ENCODE peak calls at places on chromosome 18, in nine cellular contexts. O is small intestine, Q is GM23248, L is lower lobe of right lung, H is IMR-90, G is DND-41, R is aorta, Z is Peyer's patch, E is H1. J is an unnamed sample. For H3K4me1 and H3K36me3, the result is how much of the 10 kb centered on the place peaks cover.

GRCh38 chr18:9404565-9405060 is 70.0 kb downstream of the TWSG1 start:
- DNase-seq in O (no peak), Q (no peak), L (no peak), H (no peak), G (no peak), R (no peak), Z (no peak), E (no peak), J (peak)

GRCh38 chr18:3873698-3874495 is 423.9 kb downstream of the TGIF1 start:
- DNase-seq in O (no peak), Q (peak), L (no peak), H (no peak), G (no peak), R (no peak), Z (no peak), E (no peak), J (no peak)

GRCh38 chr18:57466745-57467144 is 31.6 kb downstream of the ONECUT2 start:
- DNase-seq in O (no peak), Q (no peak), L (no peak), H (no peak), G (no peak), R (no peak), Z (no peak), E (no peak), J (no peak)

GRCh38 chr18:35577045-35577848 is 4.3 kb upstream of the GALNT1 start:
- DNase-seq in O (no peak), Q (no peak), L (no peak), H (no peak), G (no peak), R (no peak), Z (no peak), E (no peak), J (no peak)

GRCh38 chr18:79681484-79682387 is 2.1 kb downstream of the CTDP1 start:
- DNase-seq in O (peak), Q (peak), L (no peak), H (no peak), G (peak), R (no peak), Z (peak), E (no peak), J (peak)

GRCh38 chr18:23872701-23873550 is 141.6 kb upstream of the TTC39C start:
- DNase-seq in O (peak), Q (no peak), L (no peak), H (no peak), G (no peak), R (no peak), Z (peak), E (no peak), J (peak)

GRCh38 chr18:79476031-79476917 is 80.5 kb downstream of the NFATC1 start:
- DNase-seq in O (no peak), Q (no peak), L (peak), H (no peak), G (no peak), R (peak), Z (no peak), E (no peak), J (no peak)

GRCh38 chr18:75158465-75159237 is 50.3 kb downstream of the PTGR3 start:
- DNase-seq in O (no peak), Q (no peak), L (no peak), H (no peak), G (no peak), R (no peak), Z (no peak), E (no peak), J (no peak)

GRCh38 chr18:9898792-9899549 is 13.2 kb downstream of the TXNDC2 start:
- DNase-seq in O (peak), Q (peak), L (no peak), H (peak), G (no peak), R (no peak), Z (no peak), E (no peak), J (no peak)

GRCh38 chr18:2729757-2730156 is 74.2 kb downstream of the SMCHD1 start:
- DNase-seq in O (no peak), Q (no peak), L (no peak), H (no peak), G (no peak), R (no peak), Z (no peak), E (no peak), J (no peak)

GRCh38 chr18:62450546-62451395 is 72.1 kb upstream of the ZCCHC2 start:
- DNase-seq in O (peak), Q (peak), L (peak), H (peak), G (no peak), R (peak), Z (peak), E (no peak), J (no peak)

GRCh38 chr18:1914489-1914888 is 656.8 kb downstream of the METTL4 start:
- DNase-seq in O (no peak), Q (no peak), L (no peak), H (no peak), G (no peak), R (no peak), Z (no peak), E (no peak), J (no peak)

GRCh38 chr18:29874519-29875098 is 1167.9 kb downstream of the DSC3 start:
- DNase-seq in O (peak), Q (peak), L (no peak), H (peak), G (peak), R (no peak), Z (no peak), E (no peak), J (no peak)

GRCh38 chr18:3703732-3704176 is 253.8 kb downstream of the TGIF1 start:
- DNase-seq in O (peak), Q (peak), L (peak), H (peak), G (peak), R (peak), Z (peak), E (peak), J (no peak)

DNA sequence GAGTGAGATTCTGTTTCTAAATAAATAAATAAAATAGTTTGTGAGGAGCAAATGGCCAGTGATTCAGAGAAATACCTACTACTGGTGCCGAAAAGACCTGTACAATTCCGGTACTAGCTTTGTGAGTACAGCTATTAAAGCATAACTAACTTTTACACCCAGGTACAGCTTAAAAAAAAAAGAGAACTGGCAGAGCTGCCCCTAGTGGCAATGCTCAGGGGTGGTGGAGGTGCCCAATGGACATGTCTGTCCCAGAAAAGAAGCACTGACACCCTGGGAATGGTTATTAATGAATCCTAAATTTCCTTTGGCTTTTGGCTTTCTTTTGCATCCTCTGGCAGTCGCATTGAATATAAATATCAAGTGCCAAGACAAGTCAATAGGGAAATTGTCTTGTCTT is 87.0 kb downstream of the LIPG start:
- DNase-seq in O (no peak), Q (no peak), L (no peak), H (no peak), G (no peak), R (no peak), Z (peak), E (no peak), J (no peak)
- H3K4me1 ChIP-seq in O (under half), Q (under half), L (under half), H (under half), G (under half), R (under half), Z (under half), E (under half), J (under half)

GRCh38 chr18:54155412-54155811 is 69.1 kb downstream of the MBD2 start:
- DNase-seq in O (no peak), Q (no peak), L (no peak), H (no peak), G (no peak), R (no peak), Z (no peak), E (no peak), J (no peak)
- H3K36me3 ChIP-seq in O (under half), Q (half or more), L (half or more), H (under half), G (half or more), R (under half), Z (under half), E (under half), J (under half)

GRCh38 chr18:55355220-55355619 is 232.8 kb downstream of the TCF4 start:
- DNase-seq in O (no peak), Q (no peak), L (no peak), H (no peak), G (no peak), R (no peak), Z (no peak), E (no peak), J (no peak)
- H3K4me1 ChIP-seq in O (under half), Q (under half), L (under half), H (under half), G (under half), R (under half), Z (under half), E (under half), J (under half)

DNA sequence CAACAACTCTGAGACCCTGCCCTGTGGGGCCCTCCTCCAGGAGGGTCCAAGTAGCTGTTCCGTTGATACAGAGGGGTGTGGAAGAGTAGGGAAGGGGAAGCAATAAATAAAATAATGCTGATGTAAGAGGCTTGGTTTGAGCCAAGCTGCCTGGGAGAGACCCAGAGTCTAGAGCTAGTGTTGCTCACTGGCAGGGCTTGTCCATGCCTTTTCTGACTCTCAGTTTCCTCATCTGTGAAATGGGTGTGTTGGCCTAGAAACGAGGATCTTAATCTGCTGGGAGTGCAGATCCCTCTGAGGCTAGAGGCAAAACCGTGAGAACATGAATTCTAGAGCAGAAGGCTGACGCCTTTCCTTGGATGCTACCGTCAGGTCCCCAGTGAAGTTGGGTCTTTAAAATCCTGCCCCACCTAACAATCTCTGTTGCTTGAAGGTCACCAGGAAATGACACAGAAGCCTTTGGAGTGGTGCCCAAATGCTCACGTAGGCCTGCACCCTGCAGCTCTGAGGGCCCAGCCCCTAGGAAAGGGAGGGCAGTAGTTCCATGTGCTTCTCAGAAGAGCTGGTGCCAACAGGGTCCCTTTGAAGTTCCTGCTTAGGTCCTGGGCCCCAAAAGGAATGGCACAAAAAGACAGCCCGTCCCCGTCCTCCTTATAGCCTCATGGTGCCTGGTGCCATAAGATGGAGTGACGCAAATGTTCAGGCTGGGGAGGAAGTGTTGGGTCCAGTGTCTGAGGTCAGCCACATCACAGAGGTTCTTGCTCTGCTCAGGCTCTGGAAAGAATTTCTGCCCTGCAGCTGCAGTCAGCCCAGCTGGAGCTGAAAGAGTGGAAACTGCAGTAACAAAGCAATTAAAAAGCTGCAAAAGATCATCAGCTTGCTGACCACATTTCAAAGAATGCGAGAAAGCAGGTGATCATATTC is 73.2 kb upstream of the SMAD2 start:
- DNase-seq in O (peak), Q (peak), L (no peak), H (no peak), G (peak), R (no peak), Z (peak), E (no peak), J (no peak)
- H3K36me3 ChIP-seq in O (under half), Q (under half), L (under half), H (under half), G (under half), R (under half), Z (under half), E (under half), J (under half)

DNA sequence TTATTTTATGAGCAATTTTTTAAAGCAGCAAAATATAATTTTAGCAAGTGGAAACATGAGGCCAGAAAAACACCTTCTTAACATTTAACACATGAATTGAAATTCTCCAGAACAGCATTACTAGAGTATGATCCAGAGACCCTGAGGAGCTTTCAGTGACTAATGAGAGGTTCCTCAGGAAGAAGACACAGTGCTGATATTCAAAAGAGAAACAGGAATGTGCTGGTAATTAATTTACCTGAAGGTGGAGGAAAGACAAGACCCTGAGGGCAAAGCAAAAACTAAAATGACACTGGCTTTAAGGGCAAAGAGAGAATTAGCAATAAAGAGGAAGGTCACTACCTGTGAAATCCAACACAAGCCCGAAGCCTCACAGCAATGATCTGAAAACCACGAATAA is 97.0 kb downstream of the CDH2 start:
- DNase-seq in O (no peak), Q (no peak), L (no peak), H (no peak), G (no peak), R (no peak), Z (no peak), E (no peak), J (no peak)
- H3K4me1 ChIP-seq in O (under half), Q (half or more), L (under half), H (under half), G (under half), R (under half), Z (under half), E (under half), J (under half)